ENCODE peak calls at places on chromosomes 3 and 15, in eight cellular contexts. S is heart right ventricle, U is PC-9, X is adrenal gland, M is tibial artery, R is endothelial cell of umbilical vein, H is breast epithelium, D is aorta. I is an unnamed sample.

GRCh38 chr3:189158034-189158433 is 13.7 kb upstream of the TPRG1 start:
- DNase-seq in U (no peak), X (no peak), M (no peak), D (no peak), R (no peak), S (no peak), H (no peak), I (no peak)

GRCh38 chr3:196193037-196193737 is 18.0 kb downstream of the ZDHHC19 start:
- DNase-seq in X (no peak), S (no peak), D (no peak), H (no peak), U (peak), M (no peak), R (no peak), I (no peak)

GRCh38 chr3:72171946-72172345 is 387.0 kb upstream of the PROK2 start:
- DNase-seq in R (no peak), U (no peak), X (no peak), H (no peak), M (peak), D (no peak), S (peak), I (no peak)

GRCh38 chr3:113532698-113533533 is 561 bp downstream of the SIDT1 start:
- DNase-seq in S (peak), X (peak), H (no peak), U (no peak), D (peak), R (peak), M (peak), I (peak)

GRCh38 chr3:73868688-73869315 is 244.1 kb upstream of the PDZRN3 start:
- DNase-seq in H (no peak), S (no peak), R (peak), D (no peak), M (no peak), X (peak), U (no peak), I (no peak)

GRCh38 chr3:19060404-19060803 is 87.9 kb upstream of the KCNH8 start:
- DNase-seq in R (no peak), U (peak), S (no peak), M (no peak), X (no peak), H (no peak), D (no peak), I (no peak)

GRCh38 chr15:45022871-45023658 is at the start of gene SORD:
- DNase-seq in R (peak), M (peak), H (peak), X (peak), S (peak), D (peak), U (peak), I (peak)

GRCh38 chr15:44535509-44536297 is 1.2 kb upstream of the EIF3J start:
- DNase-seq in D (no peak), H (no peak), M (no peak), X (peak), R (no peak), U (no peak), S (no peak), I (no peak)

GRCh38 chr3:23650371-23651140 is 155.2 kb upstream of the UBE2E1 start:
- DNase-seq in U (peak), R (peak), X (no peak), H (no peak), D (no peak), S (no peak), M (no peak), I (no peak)

GRCh38 chr3:15638193-15638890 is 36.8 kb downstream of the BTD start:
- DNase-seq in X (no peak), H (no peak), D (no peak), S (no peak), M (no peak), R (peak), U (no peak), I (no peak)

GRCh38 chr15:65377976-65378366 is at the start of gene IGDCC3:
- DNase-seq in M (no peak), U (no peak), H (no peak), D (no peak), R (no peak), S (no peak), X (no peak), I (no peak)

GRCh38 chr3:76369170-76369569 is 583.8 kb upstream of the ZNF717 start:
- DNase-seq in H (no peak), D (no peak), S (no peak), X (no peak), U (no peak), R (no peak), M (no peak), I (no peak)

GRCh38 chr3:127967296-127967695 is 52.3 kb downstream of the KBTBD12 start:
- DNase-seq in X (no peak), D (no peak), R (no peak), M (no peak), S (no peak), U (no peak), H (no peak), I (no peak)

GRCh38 chr3:8416965-8417364 is 84.7 kb upstream of the LMCD1 start:
- DNase-seq in S (no peak), H (no peak), X (no peak), R (peak), U (no peak), M (no peak), D (no peak), I (no peak)

GRCh38 chr3:155741081-155741480 is 3.8 kb downstream of the PLCH1 start:
- DNase-seq in D (no peak), M (no peak), U (no peak), S (no peak), X (no peak), R (no peak), H (no peak), I (no peak)

GRCh38 chr3:17643691-17644090 is 98.7 kb downstream of the TBC1D5 start:
- DNase-seq in D (no peak), S (no peak), M (no peak), R (no peak), U (no peak), X (no peak), H (no peak), I (no peak)

GRCh38 chr3:162262145-162262544 is 765.5 kb downstream of the OTOL1 start:
- DNase-seq in D (no peak), S (no peak), U (no peak), H (no peak), R (no peak), X (no peak), M (no peak), I (no peak)

GRCh38 chr3:29144361-29144760 is 136.5 kb upstream of the RBMS3 start:
- DNase-seq in S (no peak), R (peak), X (no peak), U (no peak), M (no peak), D (no peak), H (no peak), I (no peak)

GRCh38 chr3:71466483-71466882 is 117.0 kb downstream of the FOXP1 start:
- DNase-seq in U (peak), S (no peak), X (no peak), D (no peak), R (peak), M (no peak), H (no peak), I (no peak)

GRCh38 chr3:29381595-29381994 is 100.7 kb downstream of the RBMS3 start:
- DNase-seq in R (peak), D (no peak), X (no peak), M (no peak), U (no peak), H (no peak), S (no peak), I (no peak)

GRCh38 chr3:38028621-38029361 is 651 bp downstream of the PLCD1 start:
- DNase-seq in R (no peak), S (peak), D (no peak), M (no peak), H (peak), X (no peak), U (no peak), I (peak)

GRCh38 chr3:183912895-183913579 is 28.4 kb upstream of the PARL start:
- DNase-seq in X (no peak), S (no peak), R (no peak), D (no peak), U (peak), M (no peak), H (no peak), I (no peak)

GRCh38 chr3:63832395-63832794 is 13.3 kb downstream of the C3orf49 start:
- DNase-seq in M (no peak), H (no peak), U (no peak), D (no peak), X (no peak), S (no peak), R (no peak), I (no peak)

GRCh38 chr3:11832964-11833621 is 13.6 kb downstream of the TAMM41 start:
- DNase-seq in H (no peak), D (no peak), S (no peak), U (no peak), X (no peak), M (no peak), R (peak), I (no peak)

GRCh38 chr15:40232625-40233070 is 6.2 kb upstream of the PAK6 start:
- DNase-seq in R (no peak), M (peak), D (no peak), H (no peak), X (no peak), U (no peak), S (no peak), I (no peak)

GRCh38 chr15:60038111-60038521 is 34.0 kb downstream of the FOXB1 start:
- DNase-seq in R (no peak), H (no peak), S (no peak), X (no peak), U (peak), M (no peak), D (no peak), I (no peak)

GRCh38 chr15:47718474-47719440 is 1.5 kb downstream of the SEMA6D start:
- DNase-seq in D (peak), S (peak), R (peak), M (peak), H (no peak), X (peak), U (no peak), I (no peak)

GRCh38 chr3:50632450-50632849 is 15.5 kb downstream of the MAPKAPK3 start:
- DNase-seq in U (peak), H (no peak), D (no peak), M (no peak), S (no peak), R (no peak), X (no peak), I (no peak)

GRCh38 chr15:45221053-45221599 is 30.9 kb upstream of the SLC28A2 start:
- DNase-seq in H (no peak), S (no peak), X (no peak), R (no peak), M (no peak), D (no peak), U (no peak), I (no peak)

GRCh38 chr3:60294181-60294580 is 957.1 kb downstream of the FHIT start:
- DNase-seq in S (no peak), H (no peak), U (no peak), R (no peak), M (no peak), D (no peak), X (no peak), I (no peak)

GRCh38 chr3:50156991-50157493 is 1.9 kb downstream of the SEMA3F start:
- DNase-seq in X (no peak), R (peak), U (no peak), D (no peak), M (no peak), S (no peak), H (no peak), I (no peak)

GRCh38 chr3:14415501-14415900 is 13.1 kb downstream of the SLC6A6 start:
- DNase-seq in R (no peak), X (no peak), D (no peak), U (no peak), S (no peak), M (no peak), H (no peak), I (no peak)

GRCh38 chr15:46304320-46304719 is 669.5 kb downstream of the SQOR start:
- DNase-seq in R (peak), H (no peak), U (no peak), D (no peak), M (no peak), S (no peak), X (no peak), I (no peak)

GRCh38 chr15:42836251-42836650 is 84.3 kb downstream of the TTBK2 start:
- DNase-seq in M (no peak), U (no peak), D (no peak), X (no peak), H (no peak), S (no peak), R (no peak), I (no peak)

GRCh38 chr15:87347806-87348515 is 908.6 kb downstream of the NTRK3 start:
- DNase-seq in D (no peak), S (no peak), R (no peak), H (no peak), U (no peak), M (no peak), X (no peak), I (no peak)

GRCh38 chr3:43288850-43289249 is 2.5 kb downstream of the SNRK start:
- DNase-seq in M (no peak), H (no peak), D (no peak), X (no peak), S (no peak), U (no peak), R (no peak), I (no peak)
- H3K4me3 ChIP-seq in M (peak), H (peak), D (no peak), X (peak), S (peak), U (peak), R (peak), I (peak)

DNA sequence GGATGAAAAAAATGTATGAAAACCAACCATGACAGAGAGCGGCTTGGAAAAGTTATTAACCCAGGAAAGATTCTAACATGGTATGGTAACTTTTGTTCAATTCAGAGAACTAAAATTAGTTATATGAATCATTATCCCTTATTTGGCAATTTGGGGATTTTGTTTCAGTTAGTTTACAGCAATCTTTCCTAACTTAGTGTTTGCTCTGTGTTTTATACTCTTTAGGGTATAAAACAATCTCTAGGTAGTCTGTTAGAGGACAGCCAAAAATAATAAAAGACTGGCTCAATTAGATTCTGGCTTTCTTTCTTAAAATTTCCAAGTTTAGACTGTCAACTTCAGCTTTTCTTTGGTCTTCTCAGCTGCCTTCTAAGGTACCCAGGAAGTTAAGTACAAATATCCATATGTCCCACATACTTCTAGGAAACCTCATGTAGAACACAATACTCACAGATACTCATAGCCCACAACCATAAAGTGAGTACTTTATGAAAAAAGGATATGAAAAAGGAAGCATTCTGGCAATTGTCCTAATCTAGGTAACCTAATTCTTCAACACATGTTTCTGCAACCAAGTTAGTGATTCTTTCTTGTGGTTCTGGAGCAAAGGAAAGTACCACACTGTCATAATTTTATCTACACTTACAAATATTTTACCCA is 849.3 kb downstream of the ROBO1 start:
- DNase-seq in R (no peak), H (no peak), U (no peak), M (no peak), S (no peak), X (no peak), D (no peak), I (no peak)
- H3K27ac ChIP-seq in R (no peak), H (no peak), U (no peak), M (no peak), S (no peak), X (peak), D (no peak), I (no peak)

GRCh38 chr15:81296673-81297072 is 27.3 kb downstream of the STARD5 start:
- DNase-seq in R (peak), S (peak), X (no peak), U (no peak), H (no peak), M (peak), D (no peak), I (peak)

GRCh38 chr15:81296218-81296617 is 27.7 kb downstream of the STARD5 start:
- DNase-seq in X (no peak), U (no peak), R (no peak), H (no peak), D (no peak), S (no peak), M (no peak), I (peak)

GRCh38 chr15:81297580-81298575 is 26.1 kb downstream of the STARD5 start:
- DNase-seq in D (no peak), S (no peak), U (no peak), M (no peak), X (no peak), R (no peak), H (no peak), I (peak)

GRCh38 chr15:81298606-81299005 is 25.3 kb downstream of the STARD5 start:
- DNase-seq in S (no peak), X (no peak), M (no peak), R (no peak), D (no peak), U (no peak), H (no peak), I (no peak)

GRCh38 chr15:81297147-81297572 is 26.8 kb downstream of the STARD5 start:
- DNase-seq in R (no peak), S (no peak), H (no peak), X (no peak), U (peak), D (no peak), M (no peak), I (peak)
- H3K4me3 ChIP-seq in R (no peak), S (peak), H (peak), X (no peak), U (no peak), D (no peak), M (peak), I (peak)

GRCh38 chr15:84714816-84715215 is 1.1 kb downstream of the SEC11A start:
- DNase-seq in D (no peak), H (no peak), R (no peak), U (no peak), M (no peak), S (no peak), X (no peak), I (no peak)
- H3K27ac ChIP-seq in D (no peak), H (no peak), R (peak), U (peak), M (peak), S (peak), X (peak), I (peak)

GRCh38 chr15:63669074-63669473 is 71.9 kb downstream of the FBXL22 start:
- DNase-seq in H (no peak), D (no peak), R (no peak), S (no peak), U (no peak), M (no peak), X (no peak), I (no peak)
- H3K4me3 ChIP-seq in H (no peak), D (no peak), R (no peak), S (no peak), U (no peak), M (no peak), X (no peak), I (no peak)

GRCh38 chr3:125028657-125029056 is 27.1 kb downstream of the HEG1 start:
- DNase-seq in U (no peak), R (no peak), S (no peak), X (no peak), D (no peak), H (no peak), M (no peak), I (no peak)
- H3K27ac ChIP-seq in U (no peak), R (no peak), S (no peak), X (no peak), D (no peak), H (no peak), M (no peak), I (no peak)

DNA sequence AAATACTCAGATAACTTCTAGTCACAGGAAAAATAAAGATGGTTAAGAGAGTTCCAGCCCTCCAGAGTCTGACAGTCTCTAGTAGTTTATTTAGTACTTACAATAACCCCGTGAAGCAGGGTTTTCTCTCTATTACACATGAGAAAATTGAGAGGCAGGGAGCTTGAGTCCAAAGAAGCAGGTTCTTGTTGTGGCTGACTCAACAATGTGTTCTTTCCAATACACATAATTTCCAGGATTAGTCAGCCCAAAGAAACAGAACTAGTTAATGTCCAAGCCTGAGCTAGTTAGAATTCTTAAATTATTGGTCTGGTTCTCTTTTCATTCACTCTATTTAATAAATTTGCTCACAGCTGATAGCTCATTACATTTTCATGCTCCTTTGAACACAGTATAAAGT is 49.9 kb downstream of the ALDH1A2 start:
- DNase-seq in S (no peak), M (no peak), U (no peak), H (no peak), R (peak), D (no peak), X (no peak), I (no peak)
- H3K4me3 ChIP-seq in S (no peak), M (no peak), U (no peak), H (no peak), R (no peak), D (no peak), X (no peak), I (no peak)